ENCODE peak calls at places on chromosomes 6 and 20, in five cellular contexts. W is mesendoderm, R is H9, E is IMR-90, Z is neuronal stem cell. U is an unnamed sample.

GRCh38 chr20:53262294-53262840 is 290.2 kb downstream of the TSHZ2 start:
- DNase-seq in Z (no peak), W (no peak), R (no peak), E (no peak), U (peak; percentile 88)

GRCh38 chr6:128208851-128209580 is 308.2 kb upstream of the THEMIS start:
- DNase-seq in Z (no peak), W (no peak), E (peak; percentile 70), R (no peak), U (no peak)

GRCh38 chr6:135183532-135184440 is 2.7 kb downstream of the MYB start:
- DNase-seq in R (peak; percentile 85), W (peak; percentile 89), E (peak; percentile 28), Z (peak; percentile 23), U (peak; percentile 84)

GRCh38 chr20:51354191-51354768 is 188.2 kb downstream of the NFATC2 start:
- DNase-seq in R (no peak), E (peak; percentile 85), W (no peak), Z (no peak), U (no peak)

GRCh38 chr6:158718431-158719126 is 68.7 kb downstream of the SYTL3 start:
- DNase-seq in E (no peak), R (peak; percentile 91), W (peak; percentile 87), Z (peak; percentile 56), U (peak; percentile 83)

GRCh38 chr20:634526-634925 is 18.5 kb downstream of the SRXN1 start:
- DNase-seq in W (no peak), Z (no peak), E (no peak), R (no peak), U (no peak)

GRCh38 chr20:50272413-50273120 is 81.9 kb downstream of the CEBPB start:
- DNase-seq in R (no peak), E (no peak), W (no peak), Z (no peak), U (peak; percentile 65)

GRCh38 chr6:91731939-91732338 is 1145.1 kb upstream of the MAP3K7 start:
- DNase-seq in R (no peak), Z (no peak), E (no peak), W (no peak), U (no peak)

GRCh38 chr6:21523652-21524051 is 69.9 kb upstream of the SOX4 start:
- DNase-seq in W (no peak), Z (no peak), E (no peak), R (no peak), U (no peak)

GRCh38 chr20:62949153-62949821 is 3.2 kb upstream of the SLC17A9 start:
- DNase-seq in E (no peak), W (no peak), R (no peak), Z (no peak), U (no peak)

GRCh38 chr20:59994697-59995122 is 36.5 kb downstream of the CDH26 start:
- DNase-seq in W (peak; percentile 94), Z (peak; percentile 12), R (peak; percentile 96), E (peak; percentile 20), U (peak; percentile 52)

GRCh38 chr6:10696655-10697054 is 1.9 kb downstream of the PAK1IP1 start:
- DNase-seq in E (no peak), R (no peak), W (no peak), Z (no peak), U (no peak)

GRCh38 chr6:49565855-49566254 is 15.4 kb downstream of the C6orf141 start:
- DNase-seq in R (no peak), Z (no peak), E (no peak), W (no peak), U (no peak)

GRCh38 chr6:44004136-44004535 is 123.1 kb downstream of the MRPL14 start:
- DNase-seq in R (no peak), E (no peak), Z (no peak), W (peak; percentile 53), U (no peak)

GRCh38 chr20:48275737-48276342 is 490.6 kb upstream of the SULF2 start:
- DNase-seq in E (no peak), W (peak; percentile 98), R (no peak), Z (peak; percentile 20), U (no peak)

GRCh38 chr20:60262967-60263603 is 304.9 kb downstream of the CDH26 start:
- DNase-seq in Z (peak; percentile 27), R (peak; percentile 77), W (peak; percentile 67), E (no peak), U (peak; percentile 66)

GRCh38 chr6:111105578-111105977 is 18.3 kb downstream of the SLC16A10 start:
- DNase-seq in R (no peak), Z (no peak), E (peak; percentile 31), W (no peak), U (no peak)

DNA sequence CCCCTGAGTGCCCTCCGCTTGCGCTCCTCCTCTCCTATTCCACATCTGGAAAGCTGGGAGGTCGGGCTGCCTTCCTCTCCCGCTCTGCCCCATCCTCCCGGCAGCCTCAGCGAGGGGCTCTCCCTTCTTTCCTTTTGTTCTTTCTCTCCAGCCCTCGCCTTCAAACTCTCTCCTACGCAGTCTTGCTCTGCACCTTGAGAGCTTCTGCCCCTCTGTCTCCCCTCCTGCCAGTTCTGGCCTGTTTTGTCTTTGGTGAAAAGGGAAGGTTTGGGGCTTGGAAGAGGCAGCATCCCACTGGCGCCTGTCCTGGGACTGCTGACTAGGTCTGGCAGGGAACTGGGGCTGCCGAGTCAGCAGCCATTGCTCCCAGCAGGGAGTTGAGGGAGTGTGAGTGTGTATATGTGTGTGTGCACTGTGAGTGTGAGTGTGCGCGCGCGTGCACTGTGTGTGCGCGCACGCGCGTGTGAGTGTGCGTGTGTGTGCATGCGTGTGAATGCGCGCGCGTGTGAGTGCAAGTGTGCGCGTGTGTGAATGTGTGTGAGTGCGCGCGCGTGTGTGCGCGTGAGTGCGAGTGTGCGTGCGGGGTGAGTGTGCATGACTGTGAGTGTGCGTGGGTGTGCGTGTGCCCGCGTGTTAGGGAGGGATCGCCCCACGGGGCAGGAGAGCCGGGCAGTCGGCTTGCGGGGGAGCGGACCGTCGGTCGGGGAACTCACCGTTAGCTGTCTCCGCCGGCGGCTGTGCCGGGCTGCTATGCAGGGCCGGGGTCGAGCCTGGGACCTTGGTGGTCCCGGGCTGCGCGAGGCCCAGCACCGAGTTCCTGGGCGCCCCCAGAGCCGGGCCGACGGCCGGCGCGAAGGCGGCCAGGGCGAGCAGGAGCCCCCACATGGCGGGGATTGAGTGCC is 488 bp downstream of the CPXM1 start:
- DNase-seq in Z (no peak), R (peak; percentile 49), E (peak; percentile 7), W (peak; percentile 65), U (no peak)
- H3K4me2 ChIP-seq in Z (peak overlapping the region; percentile 97), R (peak overlapping the region; percentile 70), E (peak overlapping the region; percentile 58), W (peak overlapping the region; percentile 52), U (peak overlapping the region; percentile 66)

GRCh38 chr6:165791306-165791705 is 128.3 kb upstream of the PDE10A start:
- DNase-seq in R (no peak), Z (no peak), E (no peak), W (no peak), U (no peak)

GRCh38 chr6:165799736-165800135 is 136.7 kb upstream of the PDE10A start:
- DNase-seq in R (no peak), E (no peak), W (no peak), Z (no peak), U (no peak)

GRCh38 chr6:165791876-165792437 is 128.9 kb upstream of the PDE10A start:
- DNase-seq in R (no peak), E (no peak), W (no peak), Z (no peak), U (peak; percentile 19)

GRCh38 chr6:165793287-165793825 is 130.3 kb upstream of the PDE10A start:
- DNase-seq in Z (no peak), E (no peak), R (no peak), W (no peak), U (no peak)

GRCh38 chr6:165794179-165794601 is 131.1 kb upstream of the PDE10A start:
- DNase-seq in E (no peak), Z (no peak), W (no peak), R (no peak), U (no peak)
- H3K4ac ChIP-seq in E (no peak overlapping the region), Z (no peak overlapping the region), W (no peak overlapping the region), R (no peak overlapping the region), U (no peak overlapping the region)

GRCh38 chr6:35804996-35805736 is at the start of gene LHFPL5:
- DNase-seq in W (peak; percentile 75), E (no peak), R (peak; percentile 83), Z (peak; percentile 69), U (peak; percentile 71)

GRCh38 chr6:35811699-35811995 is 6.5 kb downstream of the LHFPL5 start:
- DNase-seq in Z (no peak), W (no peak), E (no peak), R (no peak), U (no peak)

GRCh38 chr6:35808688-35809087 is 3.5 kb downstream of the LHFPL5 start:
- DNase-seq in E (no peak), R (no peak), Z (no peak), W (no peak), U (no peak)

GRCh38 chr6:35810831-35811698 is 5.9 kb downstream of the LHFPL5 start:
- DNase-seq in W (no peak), Z (no peak), R (no peak), E (peak; percentile 69), U (no peak)
- H3K4me2 ChIP-seq in W (no peak overlapping the region), Z (no peak overlapping the region), R (no peak overlapping the region), E (no peak overlapping the region), U (no peak overlapping the region)

DNA sequence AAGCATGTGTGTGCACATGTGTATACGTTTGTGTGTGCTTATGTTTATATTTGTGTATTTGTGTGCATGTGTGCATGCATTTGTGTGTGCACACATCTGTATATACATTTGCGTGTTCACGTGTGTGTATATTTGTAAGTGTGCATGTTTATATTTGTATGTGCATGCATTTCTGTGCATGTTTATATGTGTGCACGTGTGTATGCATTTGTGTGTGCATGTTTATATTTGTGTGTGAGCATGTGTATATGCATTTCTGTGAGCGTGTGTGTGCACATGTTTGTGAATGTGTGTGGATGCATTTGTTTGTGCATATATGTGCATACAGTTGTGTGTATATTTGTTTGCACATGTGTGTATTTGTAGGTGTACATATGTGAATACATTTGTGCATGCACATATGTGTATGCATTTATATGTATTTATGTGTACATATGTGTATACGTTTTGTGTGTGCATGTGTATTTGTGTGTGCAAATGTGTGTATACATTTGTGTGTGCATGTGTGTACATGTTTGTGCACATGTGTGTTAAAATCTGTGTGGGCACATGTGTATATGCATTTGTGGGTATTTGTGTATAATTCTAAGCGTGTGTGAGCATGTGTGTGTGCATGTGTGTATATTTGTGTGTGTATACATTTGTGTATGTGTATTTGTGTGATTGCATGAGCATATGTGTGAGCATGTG is 140.4 kb upstream of the AFDN start:
- DNase-seq in W (no peak), E (no peak), R (no peak), Z (no peak), U (no peak)
- H3K4ac ChIP-seq in W (no peak overlapping the region), E (no peak overlapping the region), R (no peak overlapping the region), Z (no peak overlapping the region), U (no peak overlapping the region)